ENCODE peak calls at places on chromosomes 7 and 10, in nine cellular contexts. One of them, this sample, is unnamed.
A peak's percentile ranks its signal among the peaks of the same experiment; 100 is the strongest.

GRCh38 chr10:97648557-97649404 is 8.3 kb downstream of the PI4K2A start:
- DNase-seq in left ventricle myocardium inferior: no peak
- DNase-seq in Caco-2: no peak
- DNase-seq in right atrium auricular region: no peak
- DNase-seq in cardiac fibroblast: peak; percentile 84
- DNase-seq in heart right ventricle: no peak
- DNase-seq in psoas muscle: no peak
- DNase-seq in GM20000: peak; percentile 75
- DNase-seq in chondrocyte: no peak
- DNase-seq in this sample: no peak

GRCh38 chr7:123846217-123846891 is 1.4 kb downstream of the HYAL4 start:
- DNase-seq in left ventricle myocardium inferior: no peak
- DNase-seq in Caco-2: peak; percentile 50
- DNase-seq in right atrium auricular region: no peak
- DNase-seq in cardiac fibroblast: peak; percentile 66
- DNase-seq in heart right ventricle: no peak
- DNase-seq in psoas muscle: peak; percentile 44
- DNase-seq in GM20000: no peak
- DNase-seq in chondrocyte: no peak
- DNase-seq in this sample: no peak

GRCh38 chr7:37921876-37922275 is 1.4 kb downstream of the EPDR1 start:
- DNase-seq in left ventricle myocardium inferior: no peak
- DNase-seq in Caco-2: no peak
- DNase-seq in right atrium auricular region: no peak
- DNase-seq in cardiac fibroblast: no peak
- DNase-seq in heart right ventricle: no peak
- DNase-seq in psoas muscle: no peak
- DNase-seq in GM20000: no peak
- DNase-seq in chondrocyte: no peak
- DNase-seq in this sample: no peak

GRCh38 chr10:116097239-116097751 is 175.7 kb downstream of the GFRA1 start:
- DNase-seq in left ventricle myocardium inferior: no peak
- DNase-seq in Caco-2: no peak
- DNase-seq in right atrium auricular region: no peak
- DNase-seq in cardiac fibroblast: no peak
- DNase-seq in heart right ventricle: no peak
- DNase-seq in psoas muscle: no peak
- DNase-seq in GM20000: no peak
- DNase-seq in chondrocyte: no peak
- DNase-seq in this sample: peak; percentile 58

GRCh38 chr10:125370578-125370977 is 210.2 kb upstream of the CTBP2 start:
- DNase-seq in left ventricle myocardium inferior: no peak
- DNase-seq in Caco-2: no peak
- DNase-seq in right atrium auricular region: no peak
- DNase-seq in cardiac fibroblast: no peak
- DNase-seq in heart right ventricle: no peak
- DNase-seq in psoas muscle: no peak
- DNase-seq in GM20000: no peak
- DNase-seq in chondrocyte: no peak
- DNase-seq in this sample: peak; percentile 79

GRCh38 chr7:144483189-144483588 is 79.7 kb upstream of the NOBOX start:
- DNase-seq in left ventricle myocardium inferior: no peak
- DNase-seq in Caco-2: no peak
- DNase-seq in right atrium auricular region: no peak
- DNase-seq in cardiac fibroblast: peak; percentile 5
- DNase-seq in heart right ventricle: no peak
- DNase-seq in psoas muscle: no peak
- DNase-seq in GM20000: no peak
- DNase-seq in chondrocyte: no peak
- DNase-seq in this sample: no peak

GRCh38 chr7:40299097-40299496 is 164.3 kb downstream of the SUGCT start:
- DNase-seq in left ventricle myocardium inferior: no peak
- DNase-seq in Caco-2: no peak
- DNase-seq in right atrium auricular region: no peak
- DNase-seq in cardiac fibroblast: peak; percentile 78
- DNase-seq in heart right ventricle: no peak
- DNase-seq in psoas muscle: no peak
- DNase-seq in GM20000: no peak
- DNase-seq in chondrocyte: no peak
- DNase-seq in this sample: no peak

GRCh38 chr7:51160990-51161615 is 155.5 kb downstream of the COBL start:
- DNase-seq in left ventricle myocardium inferior: peak; percentile 68
- DNase-seq in Caco-2: peak; percentile 65
- DNase-seq in right atrium auricular region: peak; percentile 79
- DNase-seq in cardiac fibroblast: peak; percentile 87
- DNase-seq in heart right ventricle: peak; percentile 59
- DNase-seq in psoas muscle: peak; percentile 70
- DNase-seq in GM20000: peak; percentile 73
- DNase-seq in chondrocyte: no peak
- DNase-seq in this sample: peak; percentile 85

GRCh38 chr10:73586583-73586984 is 4.6 kb downstream of the USP54 start:
- DNase-seq in left ventricle myocardium inferior: no peak
- DNase-seq in Caco-2: peak; percentile 73
- DNase-seq in right atrium auricular region: no peak
- DNase-seq in cardiac fibroblast: peak; percentile 76
- DNase-seq in heart right ventricle: no peak
- DNase-seq in psoas muscle: no peak
- DNase-seq in GM20000: no peak
- DNase-seq in chondrocyte: no peak
- DNase-seq in this sample: no peak

GRCh38 chr7:7772385-7772784 is 54.0 kb upstream of the RPA3 start:
- DNase-seq in left ventricle myocardium inferior: no peak
- DNase-seq in Caco-2: no peak
- DNase-seq in right atrium auricular region: no peak
- DNase-seq in cardiac fibroblast: no peak
- DNase-seq in heart right ventricle: no peak
- DNase-seq in psoas muscle: no peak
- DNase-seq in GM20000: no peak
- DNase-seq in chondrocyte: no peak
- DNase-seq in this sample: no peak

GRCh38 chr7:27895553-27895952 is 155.6 kb downstream of the TAX1BP1 start:
- DNase-seq in left ventricle myocardium inferior: no peak
- DNase-seq in Caco-2: no peak
- DNase-seq in right atrium auricular region: no peak
- DNase-seq in cardiac fibroblast: no peak
- DNase-seq in heart right ventricle: no peak
- DNase-seq in psoas muscle: no peak
- DNase-seq in GM20000: no peak
- DNase-seq in chondrocyte: no peak
- DNase-seq in this sample: no peak

GRCh38 chr7:1646957-1647891 is 22.9 kb upstream of the ELFN1 start:
- DNase-seq in left ventricle myocardium inferior: peak; percentile 40
- DNase-seq in Caco-2: no peak
- DNase-seq in right atrium auricular region: no peak
- DNase-seq in cardiac fibroblast: peak; percentile 72
- DNase-seq in heart right ventricle: peak; percentile 55
- DNase-seq in psoas muscle: peak; percentile 86
- DNase-seq in GM20000: no peak
- DNase-seq in chondrocyte: peak; percentile 93
- DNase-seq in this sample: peak; percentile 85

GRCh38 chr10:119815671-119816070 is 57.0 kb downstream of the MCMBP start:
- DNase-seq in left ventricle myocardium inferior: no peak
- DNase-seq in Caco-2: no peak
- DNase-seq in right atrium auricular region: no peak
- DNase-seq in cardiac fibroblast: no peak
- DNase-seq in heart right ventricle: no peak
- DNase-seq in psoas muscle: no peak
- DNase-seq in GM20000: no peak
- DNase-seq in chondrocyte: no peak
- DNase-seq in this sample: no peak

GRCh38 chr7:128919241-128919640 is 8.7 kb upstream of the KCP start:
- DNase-seq in left ventricle myocardium inferior: no peak
- DNase-seq in Caco-2: peak; percentile 14
- DNase-seq in right atrium auricular region: no peak
- DNase-seq in cardiac fibroblast: no peak
- DNase-seq in heart right ventricle: no peak
- DNase-seq in psoas muscle: no peak
- DNase-seq in GM20000: no peak
- DNase-seq in chondrocyte: no peak
- DNase-seq in this sample: no peak

GRCh38 chr10:73965890-73966768 is 31.8 kb upstream of the VCL start:
- DNase-seq in left ventricle myocardium inferior: peak; percentile 80
- DNase-seq in Caco-2: peak; percentile 87
- DNase-seq in right atrium auricular region: peak; percentile 90
- DNase-seq in cardiac fibroblast: peak; percentile 99
- DNase-seq in heart right ventricle: peak; percentile 73
- DNase-seq in psoas muscle: peak; percentile 80
- DNase-seq in GM20000: no peak
- DNase-seq in chondrocyte: peak; percentile 95
- DNase-seq in this sample: peak; percentile 34

GRCh38 chr10:133182791-133183645 is 23.0 kb downstream of the KNDC1 start:
- DNase-seq in left ventricle myocardium inferior: no peak
- DNase-seq in Caco-2: no peak
- DNase-seq in right atrium auricular region: no peak
- DNase-seq in cardiac fibroblast: no peak
- DNase-seq in heart right ventricle: no peak
- DNase-seq in psoas muscle: no peak
- DNase-seq in GM20000: no peak
- DNase-seq in chondrocyte: no peak
- DNase-seq in this sample: peak; percentile 22

GRCh38 chr10:133180192-133180914 is 20.3 kb downstream of the KNDC1 start:
- DNase-seq in left ventricle myocardium inferior: no peak
- DNase-seq in Caco-2: no peak
- DNase-seq in right atrium auricular region: no peak
- DNase-seq in cardiac fibroblast: no peak
- DNase-seq in heart right ventricle: no peak
- DNase-seq in psoas muscle: no peak
- DNase-seq in GM20000: no peak
- DNase-seq in chondrocyte: no peak
- DNase-seq in this sample: no peak

GRCh38 chr10:133182190-133182589 is 22.2 kb downstream of the KNDC1 start:
- DNase-seq in left ventricle myocardium inferior: no peak
- DNase-seq in Caco-2: no peak
- DNase-seq in right atrium auricular region: no peak
- DNase-seq in cardiac fibroblast: no peak
- DNase-seq in heart right ventricle: no peak
- DNase-seq in psoas muscle: no peak
- DNase-seq in GM20000: no peak
- DNase-seq in chondrocyte: peak; percentile 82
- DNase-seq in this sample: no peak

GRCh38 chr10:133179651-133180050 is 19.6 kb downstream of the KNDC1 start:
- DNase-seq in left ventricle myocardium inferior: no peak
- DNase-seq in Caco-2: no peak
- DNase-seq in right atrium auricular region: no peak
- DNase-seq in cardiac fibroblast: no peak
- DNase-seq in heart right ventricle: no peak
- DNase-seq in psoas muscle: peak; percentile 27
- DNase-seq in GM20000: no peak
- DNase-seq in chondrocyte: peak; percentile 88
- DNase-seq in this sample: peak; percentile 38

DNA sequence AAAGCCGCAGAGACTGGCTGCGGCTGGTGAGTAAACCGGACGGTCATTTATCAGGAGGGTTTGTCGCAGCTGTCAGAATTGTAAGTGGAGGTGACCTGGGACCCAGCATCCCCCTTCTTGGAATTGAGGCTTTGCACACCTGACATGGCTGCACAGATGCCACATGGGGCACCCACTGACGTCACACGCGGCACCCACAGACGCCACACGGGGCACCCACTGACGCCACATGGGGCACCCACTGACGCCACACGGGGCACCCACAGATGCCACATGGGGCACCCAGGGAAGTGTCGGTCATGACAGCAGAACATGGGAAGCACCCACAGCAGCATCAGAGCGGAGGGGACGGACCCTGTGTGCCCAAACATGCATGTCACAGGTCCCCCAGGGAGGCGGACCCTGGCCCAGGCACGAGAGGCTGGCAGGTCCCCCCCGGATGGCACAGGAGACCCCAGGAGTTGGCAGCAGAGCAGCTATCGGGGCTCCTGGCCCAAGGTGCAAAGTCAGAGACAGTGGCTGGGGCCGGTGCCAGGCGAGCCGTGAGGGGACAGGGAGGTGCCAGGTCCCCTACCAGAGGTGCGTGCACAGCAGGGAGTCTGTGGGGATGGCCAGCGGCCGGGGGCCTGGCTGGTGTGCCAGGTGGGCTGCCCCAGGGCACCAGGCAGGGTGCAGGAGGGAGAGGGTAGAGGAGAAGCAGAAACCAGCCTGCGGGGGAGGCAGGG is 21.1 kb downstream of the KNDC1 start:
- DNase-seq in left ventricle myocardium inferior: no peak
- DNase-seq in Caco-2: no peak
- DNase-seq in right atrium auricular region: no peak
- DNase-seq in cardiac fibroblast: no peak
- DNase-seq in heart right ventricle: no peak
- DNase-seq in psoas muscle: peak; percentile 40
- DNase-seq in GM20000: no peak
- DNase-seq in chondrocyte: peak; percentile 90
- DNase-seq in this sample: peak; percentile 16
- TF ChIP-seq CTCF in left ventricle myocardium inferior: no peak
- TF ChIP-seq CTCF in Caco-2: no peak
- TF ChIP-seq CTCF in right atrium auricular region: no peak
- TF ChIP-seq CTCF in cardiac fibroblast: no peak
- TF ChIP-seq CTCF in heart right ventricle: no peak
- TF ChIP-seq CTCF in psoas muscle: no peak
- TF ChIP-seq CTCF in GM20000: no peak
- TF ChIP-seq CTCF in chondrocyte: no peak
- TF ChIP-seq CTCF in this sample: no peak

DNA sequence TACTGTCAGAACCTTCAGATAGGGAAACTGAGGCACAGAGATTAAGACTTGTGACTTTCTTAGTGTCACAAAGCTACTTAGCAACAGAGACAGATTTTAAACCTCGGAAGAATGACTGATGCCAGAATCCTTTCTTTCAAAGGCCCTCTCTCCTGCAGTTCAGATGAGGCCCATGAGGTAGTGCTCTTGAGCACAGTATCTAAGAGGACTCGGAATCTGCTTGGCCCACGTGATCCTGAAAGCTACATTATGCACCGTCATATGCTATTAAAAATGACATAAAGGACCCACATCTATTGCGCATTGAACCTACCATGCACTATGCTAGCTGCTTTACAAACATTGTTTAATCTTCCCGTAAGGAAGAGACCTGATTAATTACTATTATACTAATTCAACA is 355.9 kb downstream of the SFMBT2 start:
- DNase-seq in left ventricle myocardium inferior: no peak
- DNase-seq in Caco-2: no peak
- DNase-seq in right atrium auricular region: no peak
- DNase-seq in cardiac fibroblast: peak; percentile 20
- DNase-seq in heart right ventricle: no peak
- DNase-seq in psoas muscle: no peak
- DNase-seq in GM20000: peak; percentile 22
- DNase-seq in chondrocyte: no peak
- DNase-seq in this sample: no peak
- TF ChIP-seq CTCF in left ventricle myocardium inferior: peak; percentile 20
- TF ChIP-seq CTCF in Caco-2: no peak
- TF ChIP-seq CTCF in right atrium auricular region: no peak
- TF ChIP-seq CTCF in cardiac fibroblast: no peak
- TF ChIP-seq CTCF in heart right ventricle: no peak
- TF ChIP-seq CTCF in psoas muscle: no peak
- TF ChIP-seq CTCF in GM20000: no peak
- TF ChIP-seq CTCF in chondrocyte: peak; percentile 57
- TF ChIP-seq CTCF in this sample: peak; percentile 52

GRCh38 chr7:137488038-137488437 is 144.5 kb upstream of the PTN start:
- DNase-seq in left ventricle myocardium inferior: no peak
- DNase-seq in Caco-2: no peak
- DNase-seq in right atrium auricular region: no peak
- DNase-seq in cardiac fibroblast: peak; percentile 23
- DNase-seq in heart right ventricle: no peak
- DNase-seq in psoas muscle: no peak
- DNase-seq in GM20000: no peak
- DNase-seq in chondrocyte: no peak
- DNase-seq in this sample: no peak
- TF ChIP-seq CTCF in left ventricle myocardium inferior: peak; percentile 35
- TF ChIP-seq CTCF in Caco-2: no peak
- TF ChIP-seq CTCF in right atrium auricular region: peak; percentile 48
- TF ChIP-seq CTCF in cardiac fibroblast: peak; percentile 11
- TF ChIP-seq CTCF in heart right ventricle: no peak
- TF ChIP-seq CTCF in psoas muscle: no peak
- TF ChIP-seq CTCF in GM20000: no peak
- TF ChIP-seq CTCF in chondrocyte: peak; percentile 51
- TF ChIP-seq CTCF in this sample: no peak

GRCh38 chr10:60441515-60441914 is 51.8 kb upstream of the ANK3 start:
- DNase-seq in left ventricle myocardium inferior: no peak
- DNase-seq in Caco-2: no peak
- DNase-seq in right atrium auricular region: no peak
- DNase-seq in cardiac fibroblast: peak; percentile 59
- DNase-seq in heart right ventricle: no peak
- DNase-seq in psoas muscle: no peak
- DNase-seq in GM20000: no peak
- DNase-seq in chondrocyte: no peak
- DNase-seq in this sample: no peak
- TF ChIP-seq CTCF in left ventricle myocardium inferior: peak; percentile 38
- TF ChIP-seq CTCF in Caco-2: peak; percentile 48
- TF ChIP-seq CTCF in right atrium auricular region: peak; percentile 50
- TF ChIP-seq CTCF in cardiac fibroblast: peak; percentile 42
- TF ChIP-seq CTCF in heart right ventricle: no peak
- TF ChIP-seq CTCF in psoas muscle: no peak
- TF ChIP-seq CTCF in GM20000: no peak
- TF ChIP-seq CTCF in chondrocyte: peak; percentile 82
- TF ChIP-seq CTCF in this sample: no peak